ENCODE peak calls at places on chromosomes 1 and 21, in eight cellular contexts. L is left ventricle myocardium inferior, S is testis, A is spleen, T is breast epithelium, W is gastrocnemius medialis, V is suprapubic skin, R is left lung. H is an unnamed sample.

GRCh38 chr1:96524100-96524499 is 197.5 kb upstream of the PTBP2 start:
- DNase-seq in L (no peak), R (no peak), T (no peak), V (no peak), W (no peak), S (no peak), A (no peak), H (no peak)

GRCh38 chr1:150548632-150549495 is at the start of gene ADAMTSL4:
- DNase-seq in R (peak; percentile 93), T (no peak), V (no peak), A (peak; percentile 90), W (no peak), S (peak; percentile 60), L (peak; percentile 62), H (no peak)

GRCh38 chr1:199038188-199038587 is 399.3 kb downstream of the PTPRC start:
- DNase-seq in S (no peak), W (no peak), V (no peak), T (no peak), A (no peak), L (no peak), R (no peak), H (no peak)

GRCh38 chr1:217713223-217713622 is 82.1 kb downstream of the SPATA17 start:
- DNase-seq in T (no peak), A (no peak), R (no peak), L (no peak), W (no peak), V (no peak), S (no peak), H (no peak)

GRCh38 chr1:61455400-61455799 is 269.5 kb downstream of the TM2D1 start:
- DNase-seq in L (no peak), T (no peak), A (no peak), R (no peak), W (no peak), S (no peak), V (no peak), H (no peak)

GRCh38 chr1:233019083-233019482 is 68.7 kb downstream of the NTPCR start:
- DNase-seq in S (no peak), V (no peak), R (no peak), L (no peak), T (no peak), A (no peak), W (no peak), H (no peak)

GRCh38 chr1:185483647-185484450 is 166.8 kb upstream of the IVNS1ABP start:
- DNase-seq in R (no peak), T (no peak), S (no peak), L (no peak), W (peak; percentile 34), V (no peak), A (no peak), H (peak; percentile 13)

GRCh38 chr1:246001142-246001812 is 505.8 kb downstream of the SMYD3 start:
- DNase-seq in W (no peak), R (no peak), T (no peak), V (no peak), L (no peak), A (no peak), S (no peak), H (no peak)

GRCh38 chr1:228273720-228274451 is 66.0 kb downstream of the OBSCN start:
- DNase-seq in W (no peak), L (peak; percentile 15), S (no peak), R (peak; percentile 76), T (no peak), A (peak; percentile 76), V (no peak), H (no peak)

GRCh38 chr21:42051788-42052187 is 19.3 kb upstream of the UMODL1 start:
- DNase-seq in R (peak; percentile 24), V (no peak), W (no peak), L (no peak), T (no peak), A (peak; percentile 61), S (no peak), H (no peak)

GRCh38 chr1:55378582-55378981 is 163.4 kb upstream of the USP24 start:
- DNase-seq in L (no peak), R (no peak), A (no peak), V (no peak), T (peak; percentile 65), W (no peak), S (peak; percentile 64), H (no peak)

GRCh38 chr1:39576016-39576657 is 453 bp downstream of the PABPC4 start:
- DNase-seq in A (peak; percentile 86), L (peak; percentile 22), T (no peak), V (no peak), W (peak; percentile 42), R (peak; percentile 86), S (peak; percentile 33), H (no peak)

GRCh38 chr1:110102081-110102480 is 10.2 kb upstream of the UBL4B start:
- DNase-seq in W (no peak), V (no peak), L (no peak), S (no peak), R (no peak), T (no peak), A (no peak), H (no peak)

GRCh38 chr1:90730247-90731022 is 13.3 kb upstream of the BARHL2 start:
- DNase-seq in A (no peak), V (no peak), T (no peak), R (peak; percentile 54), L (no peak), S (no peak), W (no peak), H (no peak)

GRCh38 chr1:37480581-37481288 is 6.4 kb downstream of the ZC3H12A start:
- DNase-seq in V (no peak), R (no peak), L (no peak), W (no peak), T (no peak), S (no peak), A (no peak), H (peak; percentile 49)

GRCh38 chr1:27332536-27333281 is 9.1 kb upstream of the SYTL1 start:
- DNase-seq in L (peak; percentile 53), T (no peak), W (no peak), S (peak; percentile 57), V (no peak), A (peak; percentile 89), R (peak; percentile 88), H (no peak)

GRCh38 chr1:27330786-27331185 is 8.8 kb downstream of the TMEM222 start:
- DNase-seq in W (no peak), V (no peak), S (no peak), L (no peak), A (peak; percentile 22), T (no peak), R (no peak), H (no peak)

GRCh38 chr1:27331426-27331825 is 9.5 kb downstream of the TMEM222 start:
- DNase-seq in R (no peak), V (no peak), L (no peak), S (no peak), A (peak; percentile 58), T (no peak), W (no peak), H (no peak)

GRCh38 chr1:27333717-27334279 is 8.0 kb upstream of the SYTL1 start:
- DNase-seq in W (no peak), A (no peak), S (no peak), T (no peak), V (no peak), L (no peak), R (peak; percentile 61), H (no peak)

DNA sequence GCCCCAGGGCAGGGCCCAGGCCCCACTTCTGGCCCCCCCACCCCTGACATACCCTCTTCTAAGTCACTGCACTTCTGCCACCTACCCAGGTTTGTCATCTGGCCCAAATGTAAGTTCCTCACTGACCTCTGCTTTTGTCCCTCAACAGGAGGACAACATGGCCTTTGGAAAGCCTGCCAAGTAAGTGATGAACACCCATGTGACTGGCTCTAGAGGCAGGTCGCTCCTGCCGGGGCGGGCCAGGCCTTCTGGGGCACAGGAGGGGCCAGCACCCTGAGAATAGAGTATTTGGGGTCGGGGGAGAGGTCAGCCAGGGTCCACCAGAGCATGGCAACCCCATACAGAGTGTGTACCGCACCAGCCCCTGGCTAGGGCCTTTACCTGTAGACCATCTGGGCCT is 9.9 kb upstream of the SYTL1 start:
- DNase-seq in R (no peak), L (no peak), S (no peak), T (no peak), V (no peak), W (no peak), A (peak; percentile 59), H (no peak)
- H3K36me3 ChIP-seq in R (peaks cover 95% of the 10 kb centered on the region), L (peaks cover 61% of the 10 kb centered on the region), S (no peaks in the 10 kb centered on the region), T (peaks cover 5% of the 10 kb centered on the region), V (peaks cover 67% of the 10 kb centered on the region), W (no peaks in the 10 kb centered on the region), A (peaks cover 100% of the 10 kb centered on the region), H (peaks cover 48% of the 10 kb centered on the region)

GRCh38 chr1:17273096-17273495 is 24.2 kb downstream of the PADI3 start:
- DNase-seq in L (no peak), S (no peak), T (no peak), A (peak; percentile 59), W (no peak), R (no peak), V (no peak), H (no peak)

GRCh38 chr1:17276568-17276967 is 27.7 kb downstream of the PADI3 start:
- DNase-seq in A (peak; percentile 81), R (peak; percentile 89), L (no peak), T (no peak), V (no peak), W (no peak), S (no peak), H (peak; percentile 82)

GRCh38 chr1:17272066-17272465 is 23.2 kb downstream of the PADI3 start:
- DNase-seq in S (no peak), R (no peak), V (no peak), T (no peak), W (no peak), A (peak; percentile 68), L (no peak), H (no peak)

GRCh38 chr1:17272641-17273040 is 23.7 kb downstream of the PADI3 start:
- DNase-seq in V (no peak), W (no peak), T (no peak), L (no peak), S (no peak), R (no peak), A (peak; percentile 11), H (no peak)

GRCh38 chr1:17274186-17275170 is 25.6 kb downstream of the PADI3 start:
- DNase-seq in S (peak; percentile 70), T (no peak), L (no peak), V (no peak), A (peak; percentile 82), W (no peak), R (peak; percentile 90), H (no peak)
- H3K27ac ChIP-seq in S (no peak overlapping the region), T (no peak overlapping the region), L (no peak overlapping the region), V (no peak overlapping the region), A (no peak overlapping the region), W (no peak overlapping the region), R (no peak overlapping the region), H (no peak overlapping the region)

GRCh38 chr21:36104306-36105300 is 30.3 kb upstream of the CBR3 start:
- DNase-seq in S (peak; percentile 75), R (no peak), T (no peak), A (peak; percentile 79), L (peak; percentile 46), V (no peak), W (no peak), H (no peak)
- H3K9me3 ChIP-seq in S (no peaks in the 10 kb centered on the region), R (no peaks in the 10 kb centered on the region), T (no peaks in the 10 kb centered on the region), A (no peaks in the 10 kb centered on the region), L (no peaks in the 10 kb centered on the region), V (no peaks in the 10 kb centered on the region), W (no peaks in the 10 kb centered on the region), H (no peaks in the 10 kb centered on the region)

DNA sequence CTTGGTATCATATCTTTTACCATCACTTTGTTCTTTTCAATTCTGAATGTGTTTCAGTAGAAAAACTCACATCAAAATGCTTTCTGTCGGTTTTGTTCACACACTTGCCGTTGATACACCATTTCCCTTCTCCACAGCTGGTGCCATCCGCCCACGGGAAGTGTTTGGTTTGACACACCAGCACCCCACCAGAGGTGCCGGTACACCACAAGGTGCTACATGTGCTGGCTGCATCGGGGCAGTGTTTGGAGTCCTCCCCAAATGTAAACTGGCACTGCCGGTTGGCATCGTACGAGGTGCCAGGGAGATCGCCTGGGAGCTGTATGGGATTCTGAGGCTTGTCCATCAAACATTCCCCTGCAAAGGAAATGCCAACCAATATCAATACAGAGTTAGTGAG is 5.0 kb downstream of the ADAMTS1 start:
- DNase-seq in T (no peak), W (no peak), R (peak; percentile 51), V (no peak), A (peak; percentile 76), S (no peak), L (no peak), H (no peak)
- H3K36me3 ChIP-seq in T (no peaks in the 10 kb centered on the region), W (no peaks in the 10 kb centered on the region), R (peaks cover 57% of the 10 kb centered on the region), V (peaks cover 40% of the 10 kb centered on the region), A (peaks cover 66% of the 10 kb centered on the region), S (no peaks in the 10 kb centered on the region), L (peaks cover 70% of the 10 kb centered on the region), H (peaks cover 46% of the 10 kb centered on the region)

H was measured in keratinocyte.